ENCODE peak calls at places on chromosomes 5 and 9, in eight cellular contexts. O is gastrocnemius medialis, H is heart left ventricle, R is stomach, Z is right lobe of liver, J is spleen, F is upper lobe of left lung, M is NB4. W is an unnamed sample.

GRCh38 chr9:68536876-68537490 is 3.7 kb downstream of the TMEM252 start:
- DNase-seq in O (no peak), H (no peak), R (no peak), Z (no peak), J (no peak), F (no peak), M (no peak), W (no peak)

GRCh38 chr5:4089087-4089486 is 493.5 kb downstream of the IRX1 start:
- DNase-seq in O (no peak), H (no peak), R (no peak), Z (no peak), J (no peak), F (no peak), M (no peak), W (no peak)

GRCh38 chr5:96838483-96839395 is 31.0 kb upstream of the ERAP1 start:
- DNase-seq in O (no peak), H (no peak), R (no peak), Z (no peak), J (no peak), F (no peak), M (no peak), W (no peak)

GRCh38 chr9:37998881-37999311 is 70.1 kb downstream of the SHB start:
- DNase-seq in O (no peak), H (peak; percentile 63), R (no peak), Z (no peak), J (no peak), F (no peak), M (peak; percentile 82), W (no peak)

GRCh38 chr9:108142504-108143201 is 653.1 kb upstream of the KLF4 start:
- DNase-seq in O (peak; percentile 75), H (peak; percentile 84), R (peak; percentile 55), Z (peak; percentile 30), J (peak; percentile 87), F (no peak), M (no peak), W (peak; percentile 92)

GRCh38 chr5:53343187-53343586 is 137.2 kb upstream of the FST start:
- DNase-seq in O (no peak), H (no peak), R (no peak), Z (no peak), J (no peak), F (no peak), M (no peak), W (no peak)

GRCh38 chr9:86714976-86715375 is 232.3 kb downstream of the GAS1 start:
- DNase-seq in O (no peak), H (no peak), R (no peak), Z (no peak), J (no peak), F (no peak), M (no peak), W (no peak)

GRCh38 chr5:61878471-61878870 is 427.5 kb upstream of the KIF2A start:
- DNase-seq in O (no peak), H (no peak), R (no peak), Z (no peak), J (no peak), F (no peak), M (no peak), W (no peak)

GRCh38 chr5:82222597-82223574 is 55.3 kb downstream of the RPS23 start:
- DNase-seq in O (no peak), H (no peak), R (no peak), Z (no peak), J (no peak), F (no peak), M (no peak), W (no peak)

GRCh38 chr9:123551636-123552203 is 195.7 kb downstream of the CRB2 start:
- DNase-seq in O (no peak), H (no peak), R (no peak), Z (no peak), J (no peak), F (no peak), M (no peak), W (no peak)

GRCh38 chr5:144004146-144004545 is 166.3 kb downstream of the YIPF5 start:
- DNase-seq in O (no peak), H (no peak), R (no peak), Z (no peak), J (no peak), F (no peak), M (no peak), W (no peak)

GRCh38 chr9:80952523-80952922 is 736.8 kb downstream of the TLE1 start:
- DNase-seq in O (no peak), H (no peak), R (no peak), Z (no peak), J (no peak), F (no peak), M (no peak), W (no peak)

GRCh38 chr9:109319631-109320233 is 1.1 kb downstream of the EPB41L4B start:
- DNase-seq in O (no peak), H (no peak), R (peak; percentile 44), Z (peak; percentile 25), J (no peak), F (peak; percentile 68), M (peak; percentile 22), W (no peak)

GRCh38 chr5:134028496-134028895 is 23.7 kb upstream of the VDAC1 start:
- DNase-seq in O (no peak), H (no peak), R (no peak), Z (no peak), J (peak; percentile 4), F (no peak), M (no peak), W (no peak)

GRCh38 chr5:149550608-149551226 is 522 bp downstream of the CSNK1A1 start:
- DNase-seq in O (no peak), H (no peak), R (no peak), Z (peak; percentile 51), J (no peak), F (no peak), M (no peak), W (peak; percentile 91)

GRCh38 chr5:154698681-154699275 is 56.4 kb upstream of the LARP1 start:
- DNase-seq in O (no peak), H (no peak), R (no peak), Z (no peak), J (no peak), F (no peak), M (no peak), W (no peak)

GRCh38 chr5:74109344-74109743 is 483.3 kb downstream of the ARHGEF28 start:
- DNase-seq in O (no peak), H (no peak), R (no peak), Z (no peak), J (no peak), F (no peak), M (no peak), W (no peak)

GRCh38 chr5:74116266-74116665 is 490.3 kb downstream of the ARHGEF28 start:
- DNase-seq in O (no peak), H (no peak), R (no peak), Z (no peak), J (no peak), F (no peak), M (no peak), W (no peak)

GRCh38 chr5:74112372-74112875 is 486.4 kb downstream of the ARHGEF28 start:
- DNase-seq in O (no peak), H (no peak), R (no peak), Z (no peak), J (no peak), F (no peak), M (no peak), W (no peak)

GRCh38 chr5:74113987-74114386 is 488.0 kb downstream of the ARHGEF28 start:
- DNase-seq in O (no peak), H (no peak), R (no peak), Z (no peak), J (no peak), F (no peak), M (no peak), W (no peak)
- H3K4me3 ChIP-seq in O (no peak overlapping the region), H (no peak overlapping the region), R (no peak overlapping the region), Z (no peak overlapping the region), J (no peak overlapping the region), F (no peak overlapping the region), M (no peak overlapping the region), W (no peak overlapping the region)

GRCh38 chr9:34635556-34635955 is 2.0 kb downstream of the SIGMAR1 start:
- DNase-seq in O (no peak), H (no peak), R (no peak), Z (no peak), J (no peak), F (no peak), M (no peak), W (no peak)

GRCh38 chr9:34634551-34634945 is 3.0 kb downstream of the SIGMAR1 start:
- DNase-seq in O (no peak), H (no peak), R (no peak), Z (no peak), J (no peak), F (no peak), M (no peak), W (no peak)

GRCh38 chr9:34638138-34638445 is 505 bp upstream of the SIGMAR1 start:
- DNase-seq in O (no peak), H (no peak), R (no peak), Z (no peak), J (no peak), F (no peak), M (no peak), W (no peak)

GRCh38 chr9:34636791-34637355 is 714 bp downstream of the SIGMAR1 start:
- DNase-seq in O (no peak), H (peak; percentile 56), R (peak; percentile 39), Z (no peak), J (no peak), F (no peak), M (peak; percentile 64), W (no peak)

DNA sequence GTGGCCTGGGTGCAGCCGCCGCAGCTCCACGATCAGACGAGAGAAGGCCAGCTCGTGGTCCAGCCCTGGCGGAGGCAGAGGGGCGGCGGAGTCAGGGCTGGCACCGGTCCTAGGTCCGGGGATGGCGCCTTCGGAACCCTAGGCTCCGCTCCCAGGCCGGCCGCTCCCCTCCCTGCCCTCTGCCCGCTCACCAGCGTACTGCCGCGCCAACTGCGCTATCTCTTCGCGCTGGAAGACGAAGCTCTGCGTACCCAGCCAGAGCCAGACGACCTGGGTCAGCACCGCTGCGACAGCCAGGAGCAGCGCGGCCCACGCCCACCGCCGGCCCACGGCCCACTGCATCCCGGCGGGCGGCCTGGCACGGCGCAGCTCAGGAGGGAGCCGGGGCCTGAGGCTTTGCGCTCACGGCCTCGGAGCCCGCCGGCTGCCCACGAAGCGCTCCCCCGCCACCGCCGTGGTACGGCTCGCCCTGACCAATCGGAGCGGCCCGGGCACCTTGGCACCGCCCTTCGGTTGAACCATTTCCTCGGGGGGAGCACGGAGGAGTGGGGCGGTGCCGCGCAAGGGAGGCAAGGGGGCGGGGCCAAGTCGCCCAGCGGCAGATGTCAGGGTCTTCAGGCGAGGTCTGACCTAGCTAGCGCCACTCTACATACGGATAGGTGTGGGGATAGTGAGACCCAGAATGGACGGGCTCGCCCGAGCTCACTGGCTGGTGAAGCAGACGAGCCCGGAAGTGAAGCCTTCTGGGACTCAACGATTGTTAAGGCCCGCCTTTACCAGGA is at the start of gene SIGMAR1:
- DNase-seq in O (peak; percentile 90), H (peak; percentile 96), R (peak; percentile 94), Z (peak; percentile 96), J (peak; percentile 98), F (peak; percentile 98), M (peak; percentile 100), W (peak; percentile 99)
- TF ChIP-seq POLR2A in O (peak; percentile 87), H (no peak), R (no peak), Z (peak; percentile 94), J (no peak), F (no peak), M (peak; percentile 98), W (no peak)

GRCh38 chr5:141374627-141375026 is 936 bp downstream of the PCDHGA6 start:
- DNase-seq in O (no peak), H (peak; percentile 55), R (no peak), Z (no peak), J (no peak), F (peak; percentile 32), M (no peak), W (no peak)
- H3K4me3 ChIP-seq in O (no peak overlapping the region), H (no peak overlapping the region), R (no peak overlapping the region), Z (no peak overlapping the region), J (no peak overlapping the region), F (no peak overlapping the region), M (no peak overlapping the region), W (no peak overlapping the region)

GRCh38 chr5:94802450-94802849 is 184.0 kb downstream of the SLF1 start:
- DNase-seq in O (no peak), H (no peak), R (no peak), Z (no peak), J (no peak), F (no peak), M (peak; percentile 16), W (no peak)
- TF ChIP-seq POLR2A in O (no peak), H (no peak), R (no peak), Z (no peak), J (no peak), F (no peak), M (no peak), W (no peak)

W was measured in lower leg skin.